ENCODE peak calls at places on chromosomes 11 and 22, in six cellular contexts. M, V, W, I, D and O are unnamed samples.

GRCh38 chr11:57251491-57252104 is 14.5 kb upstream of the APLNR start:
- DNase-seq in M (peak), V (no peak), W (peak), I (no peak), D (no peak), O (peak)

GRCh38 chr11:17686185-17686980 is 33.0 kb upstream of the MYOD1 start:
- DNase-seq in M (no peak), V (no peak), W (no peak), I (no peak), D (no peak), O (no peak)

GRCh38 chr11:117217141-117217609 is 14.7 kb downstream of the PCSK7 start:
- DNase-seq in M (no peak), V (no peak), W (peak), I (peak), D (no peak), O (peak)

GRCh38 chr22:50524664-50525103 is 714 bp downstream of the SCO2 start:
- DNase-seq in M (no peak), V (no peak), W (no peak), I (no peak), D (no peak), O (no peak)

GRCh38 chr11:110297082-110297725 is 790 bp upstream of the RDX start:
- DNase-seq in M (peak), V (no peak), W (peak), I (no peak), D (peak), O (peak)

GRCh38 chr11:47611240-47611863 is 17.1 kb upstream of the C1QTNF4 start:
- DNase-seq in M (no peak), V (no peak), W (no peak), I (no peak), D (peak), O (no peak)

GRCh38 chr11:123261345-123262106 is 66.5 kb upstream of the CLMP start:
- DNase-seq in M (peak), V (peak), W (peak), I (peak), D (peak), O (peak)

GRCh38 chr11:5550440-5551095 is 2.2 kb upstream of the OR52H1 start:
- DNase-seq in M (peak), V (no peak), W (peak), I (no peak), D (no peak), O (peak)

GRCh38 chr11:69419662-69420061 is 61.8 kb upstream of the LINC01488 start:
- DNase-seq in M (no peak), V (no peak), W (peak), I (no peak), D (no peak), O (no peak)

GRCh38 chr22:38317995-38318715 is 922 bp upstream of the CSNK1E start:
- DNase-seq in M (peak), V (no peak), W (peak), I (peak), D (no peak), O (peak)

GRCh38 chr11:1157645-1158591 is at the start of gene MUC5AC:
- DNase-seq in M (no peak), V (no peak), W (no peak), I (no peak), D (no peak), O (no peak)

GRCh38 chr11:4644233-4644632 is 451 bp downstream of the OR51E1 start:
- DNase-seq in M (no peak), V (no peak), W (no peak), I (no peak), D (no peak), O (no peak)

GRCh38 chr22:39135092-39135896 is 17.2 kb downstream of the CBX7 start:
- DNase-seq in M (peak), V (no peak), W (peak), I (no peak), D (no peak), O (peak)

GRCh38 chr22:39405346-39406085 is 5.9 kb downstream of the TAB1 start:
- DNase-seq in M (no peak), V (peak), W (peak), I (peak), D (peak), O (peak)